ENCODE peak calls at places on chromosomes 5 and 9, in ten cellular contexts. U is kidney epithelial cell; H is AG09319; L is IMR-90; C is cardiac fibroblast; T is fibroblast of villous mesenchyme; J is activated CD8-positive, alpha-beta T cell treated with anti-CD3 and anti-CD28 coated beads for 36 hours; G is suprapubic skin; I is endothelial cell; P is AG04450. M is an unnamed sample.

GRCh38 chr9:76373173-76373771 is 21.0 kb downstream of the RFK start:
- DNase-seq in U (peak), H (no peak), L (peak), C (peak), T (peak), J (no peak), G (no peak), I (no peak), P (peak), M (no peak)

GRCh38 chr9:82524407-82524806 is 535.8 kb downstream of the SPATA31D1 start:
- DNase-seq in U (no peak), H (no peak), L (no peak), C (no peak), T (no peak), J (no peak), G (no peak), I (no peak), P (no peak), M (no peak)

GRCh38 chr9:3330792-3331420 is 194.9 kb downstream of the RFX3 start:
- DNase-seq in U (peak), H (no peak), L (peak), C (peak), T (no peak), J (no peak), G (no peak), I (no peak), P (no peak), M (no peak)

GRCh38 chr5:162068412-162068811 is 839 bp downstream of the GABRG2 start:
- DNase-seq in U (peak), H (no peak), L (no peak), C (peak), T (peak), J (no peak), G (no peak), I (peak), P (no peak), M (no peak)

GRCh38 chr9:24652181-24652580 is 106.5 kb upstream of the IZUMO3 start:
- DNase-seq in U (no peak), H (no peak), L (no peak), C (no peak), T (no peak), J (no peak), G (no peak), I (no peak), P (no peak), M (no peak)

GRCh38 chr5:172179032-172179989 is 8.7 kb downstream of the STK10 start:
- DNase-seq in U (no peak), H (no peak), L (peak), C (peak), T (peak), J (peak), G (no peak), I (peak), P (no peak), M (no peak)

GRCh38 chr9:89991204-89991790 is 386.5 kb downstream of the GADD45G start:
- DNase-seq in U (no peak), H (no peak), L (no peak), C (no peak), T (no peak), J (no peak), G (no peak), I (no peak), P (no peak), M (no peak)

GRCh38 chr5:72619251-72619650 is 112.0 kb upstream of the ZNF366 start:
- DNase-seq in U (no peak), H (no peak), L (no peak), C (no peak), T (no peak), J (no peak), G (no peak), I (no peak), P (no peak), M (no peak)

GRCh38 chr5:171157775-171158174 is 151.3 kb upstream of the TLX3 start:
- DNase-seq in U (no peak), H (no peak), L (no peak), C (no peak), T (no peak), J (no peak), G (no peak), I (no peak), P (no peak), M (no peak)

GRCh38 chr9:120477534-120478001 is 102.4 kb downstream of the CDK5RAP2 start:
- DNase-seq in U (peak), H (peak), L (peak), C (peak), T (peak), J (peak), G (no peak), I (peak), P (peak), M (peak)

GRCh38 chr5:97181856-97182545 is 1.0 kb downstream of the RIOK2 start:
- DNase-seq in U (no peak), H (no peak), L (peak), C (peak), T (peak), J (no peak), G (no peak), I (no peak), P (no peak), M (no peak)

GRCh38 chr9:134693641-134694367 is 52.2 kb downstream of the COL5A1 start:
- DNase-seq in U (no peak), H (no peak), L (no peak), C (no peak), T (no peak), J (no peak), G (no peak), I (no peak), P (no peak), M (no peak)

GRCh38 chr9:15889555-15889954 is 336.7 kb downstream of the CCDC171 start:
- DNase-seq in U (no peak), H (no peak), L (peak), C (peak), T (peak), J (no peak), G (no peak), I (no peak), P (no peak), M (no peak)

GRCh38 chr9:88041447-88041846 is 67.1 kb upstream of the CDK20 start:
- DNase-seq in U (no peak), H (no peak), L (peak), C (peak), T (peak), J (no peak), G (no peak), I (no peak), P (no peak), M (no peak)

GRCh38 chr9:82334286-82334685 is 345.7 kb downstream of the SPATA31D1 start:
- DNase-seq in U (no peak), H (peak), L (peak), C (peak), T (peak), J (no peak), G (no peak), I (no peak), P (no peak), M (no peak)

GRCh38 chr5:68343421-68343826 is 127.9 kb downstream of the PIK3R1 start:
- DNase-seq in U (peak), H (no peak), L (peak), C (peak), T (peak), J (peak), G (no peak), I (no peak), P (peak), M (no peak)

GRCh38 chr5:158514353-158514960 is 585.3 kb downstream of the EBF1 start:
- DNase-seq in U (no peak), H (no peak), L (peak), C (peak), T (peak), J (peak), G (no peak), I (no peak), P (no peak), M (no peak)

GRCh38 chr9:128122809-128123175 is 4.7 kb downstream of the PTGES2 start:
- DNase-seq in U (no peak), H (no peak), L (no peak), C (no peak), T (no peak), J (no peak), G (no peak), I (no peak), P (no peak), M (no peak)

GRCh38 chr5:58019614-58020013 is 440.3 kb downstream of the PLK2 start:
- DNase-seq in U (no peak), H (no peak), L (no peak), C (no peak), T (no peak), J (no peak), G (no peak), I (no peak), P (no peak), M (no peak)

GRCh38 chr9:84513473-84513872 is 156.1 kb upstream of the NTRK2 start:
- DNase-seq in U (no peak), H (no peak), L (no peak), C (no peak), T (no peak), J (no peak), G (no peak), I (no peak), P (no peak), M (no peak)

GRCh38 chr5:125870271-125870670 is 552.9 kb upstream of the GRAMD2B start:
- DNase-seq in U (no peak), H (peak), L (peak), C (peak), T (peak), J (no peak), G (no peak), I (no peak), P (no peak), M (no peak)

GRCh38 chr9:83422512-83422911 is 115.7 kb downstream of the FRMD3 start:
- DNase-seq in U (no peak), H (no peak), L (no peak), C (peak), T (peak), J (no peak), G (no peak), I (no peak), P (no peak), M (no peak)

GRCh38 chr5:174327317-174327864 is 281.9 kb downstream of the NSG2 start:
- DNase-seq in U (peak), H (no peak), L (peak), C (peak), T (peak), J (peak), G (no peak), I (peak), P (peak), M (peak)

GRCh38 chr5:158246661-158247060 is 387.7 kb upstream of the CLINT1 start:
- DNase-seq in U (no peak), H (no peak), L (no peak), C (no peak), T (no peak), J (no peak), G (no peak), I (no peak), P (no peak), M (no peak)

DNA sequence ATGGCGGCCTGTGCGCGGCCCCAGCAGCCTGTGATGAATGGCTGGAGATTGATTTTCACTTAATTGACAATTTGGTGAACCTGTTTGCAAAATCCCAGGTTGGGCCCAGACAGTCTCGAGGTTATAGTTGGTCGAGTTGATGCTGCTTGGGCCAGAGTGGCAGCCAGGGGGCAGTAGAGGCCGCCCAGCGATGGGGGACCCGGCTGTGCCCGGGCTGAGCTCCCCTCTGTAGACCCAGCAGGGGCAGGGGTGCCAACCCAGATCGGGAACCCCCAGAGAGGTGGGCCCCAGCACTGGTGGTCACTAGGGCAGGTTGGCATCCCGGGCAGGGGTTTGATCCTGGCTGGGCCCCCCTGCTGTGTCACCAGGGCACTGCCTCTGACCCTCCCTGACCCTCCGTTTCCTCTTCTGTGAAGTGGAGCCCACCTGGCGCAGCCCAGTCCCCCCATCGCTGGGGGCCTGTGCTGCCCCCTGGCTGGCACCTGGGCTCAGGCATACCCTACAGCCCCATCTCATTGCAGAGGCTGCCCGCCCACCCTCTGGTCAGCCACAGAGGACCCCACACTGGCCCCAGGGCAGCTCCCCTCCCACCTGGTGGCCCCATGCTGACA is 34.5 kb downstream of the LHX3 start:
- DNase-seq in U (no peak), H (no peak), L (no peak), C (peak), T (peak), J (peak), G (no peak), I (peak), P (no peak), M (no peak)
- TF ChIP-seq CTCF in U (peak), H (peak), L (peak), C (peak), T (peak), J (peak), G (peak), I (peak), P (peak), M (peak)

DNA sequence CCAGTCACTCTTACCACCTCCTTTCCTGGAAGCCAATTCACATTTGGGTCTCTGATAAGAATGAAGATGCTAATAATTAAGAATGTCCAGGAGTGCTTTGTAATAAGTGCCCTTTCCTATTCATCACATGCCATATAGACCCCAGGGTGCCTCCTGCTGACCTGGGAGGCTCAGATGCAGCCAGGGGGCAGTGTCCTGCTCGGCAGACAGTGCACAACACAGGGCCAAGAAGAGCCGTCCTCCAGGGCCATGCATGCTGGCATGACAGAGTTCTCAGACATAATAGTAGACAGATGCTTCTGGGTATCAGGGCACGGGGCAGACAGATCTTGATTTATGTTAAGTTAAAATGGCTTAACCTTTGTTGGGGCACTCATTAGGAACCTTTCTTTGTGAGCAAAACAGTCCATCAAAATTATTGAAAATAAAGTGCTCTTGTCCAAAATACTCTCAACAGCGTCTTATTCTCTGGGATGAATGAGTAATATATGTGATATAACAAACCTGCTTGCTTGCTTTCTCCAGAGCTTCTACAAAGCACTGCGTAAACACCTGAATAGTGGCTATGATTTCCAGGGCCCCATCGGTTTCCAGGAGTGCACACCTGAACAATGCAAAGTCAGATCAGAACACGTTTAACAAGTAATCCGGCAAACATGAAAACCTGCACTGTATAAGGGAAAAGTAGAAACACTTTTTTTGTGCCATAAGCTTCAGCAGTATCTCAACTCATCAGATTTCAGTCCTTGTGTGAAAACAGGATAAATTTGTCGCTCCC is 192.7 kb downstream of the FANCC start:
- DNase-seq in U (no peak), H (no peak), L (no peak), C (no peak), T (no peak), J (no peak), G (no peak), I (peak), P (no peak), M (no peak)
- TF ChIP-seq CTCF in U (peak), H (peak), L (no peak), C (peak), T (peak), J (no peak), G (no peak), I (no peak), P (no peak), M (peak)

GRCh38 chr5:113343343-113343742 is 91.4 kb downstream of the TSSK1B start:
- DNase-seq in U (no peak), H (no peak), L (peak), C (peak), T (peak), J (no peak), G (no peak), I (no peak), P (no peak), M (no peak)

GRCh38 chr5:113337515-113338140 is 97.2 kb downstream of the TSSK1B start:
- DNase-seq in U (no peak), H (no peak), L (peak), C (peak), T (no peak), J (no peak), G (no peak), I (no peak), P (no peak), M (no peak)

GRCh38 chr5:113338628-113339027 is 96.2 kb downstream of the TSSK1B start:
- DNase-seq in U (no peak), H (no peak), L (no peak), C (peak), T (peak), J (no peak), G (no peak), I (no peak), P (no peak), M (no peak)

GRCh38 chr5:113336975-113337374 is 97.8 kb downstream of the TSSK1B start:
- DNase-seq in U (no peak), H (no peak), L (peak), C (peak), T (peak), J (peak), G (no peak), I (peak), P (no peak), M (no peak)

DNA sequence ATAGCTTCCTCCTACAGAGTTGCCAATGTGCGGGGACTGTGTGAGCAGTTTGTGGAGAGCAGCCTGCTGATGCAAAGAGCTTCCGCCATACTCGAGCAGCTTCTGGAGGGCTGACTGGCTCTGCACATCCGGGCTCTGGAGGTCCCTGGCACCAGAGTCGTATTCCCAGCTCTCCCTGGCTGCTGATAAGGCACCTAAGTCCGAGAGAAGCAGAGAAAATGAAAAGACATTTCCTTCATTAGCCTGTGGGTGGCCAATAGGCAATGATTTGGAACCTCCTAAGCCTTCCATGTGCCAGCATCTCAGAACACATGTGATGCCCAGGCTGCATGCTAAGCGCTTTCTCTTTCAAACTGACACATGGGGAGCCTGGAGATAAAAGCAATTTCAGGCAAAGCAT is 94.3 kb downstream of the TSSK1B start:
- DNase-seq in U (no peak), H (no peak), L (no peak), C (peak), T (no peak), J (no peak), G (no peak), I (no peak), P (no peak), M (no peak)
- TF ChIP-seq CTCF in U (no peak), H (no peak), L (no peak), C (peak), T (peak), J (no peak), G (peak), I (no peak), P (no peak), M (peak)

GRCh38 chr5:33046091-33046490 is 335.0 kb downstream of the NPR3 start:
- DNase-seq in U (no peak), H (no peak), L (no peak), C (peak), T (no peak), J (no peak), G (no peak), I (no peak), P (no peak), M (no peak)

GRCh38 chr5:33048315-33048714 is 337.2 kb downstream of the NPR3 start:
- DNase-seq in U (no peak), H (no peak), L (no peak), C (no peak), T (no peak), J (no peak), G (no peak), I (no peak), P (no peak), M (no peak)

GRCh38 chr5:33049845-33050244 is 338.7 kb downstream of the NPR3 start:
- DNase-seq in U (peak), H (no peak), L (peak), C (peak), T (peak), J (no peak), G (no peak), I (no peak), P (no peak), M (peak)

GRCh38 chr5:33043598-33043997 is 332.5 kb downstream of the NPR3 start:
- DNase-seq in U (no peak), H (no peak), L (no peak), C (no peak), T (no peak), J (no peak), G (no peak), I (no peak), P (no peak), M (no peak)

GRCh38 chr5:33049298-33049697 is 338.2 kb downstream of the NPR3 start:
- DNase-seq in U (no peak), H (no peak), L (no peak), C (peak), T (no peak), J (no peak), G (no peak), I (no peak), P (no peak), M (peak)
- TF ChIP-seq CTCF in U (no peak), H (no peak), L (no peak), C (no peak), T (no peak), J (no peak), G (no peak), I (no peak), P (no peak), M (no peak)

M was measured in Panc1.